ENCODE peak calls at places on chromosomes 16 and 17, in five cellular contexts. Y, I, G, K and A are unnamed samples.

GRCh38 chr17:48995871-48996695 is 1.1 kb upstream of the IGF2BP1 start:
- DNase-seq in Y (no peak), I (peak; percentile 98), G (no peak), K (peak; percentile 98), A (no peak)

GRCh38 chr17:80931421-80932265 is 60.0 kb upstream of the CHMP6 start:
- DNase-seq in Y (no peak), I (no peak), G (no peak), K (no peak), A (no peak)

GRCh38 chr16:81004646-81005353 is 1.9 kb downstream of the CMC2 start:
- DNase-seq in Y (no peak), I (no peak), G (no peak), K (peak; percentile 50), A (peak; percentile 24)

GRCh38 chr16:77784441-77785356 is 3.7 kb upstream of the VAT1L start:
- DNase-seq in Y (no peak), I (no peak), G (no peak), K (no peak), A (no peak)

GRCh38 chr16:1344499-1344898 is 7.2 kb downstream of the TSR3 start:
- DNase-seq in Y (no peak), I (no peak), G (no peak), K (no peak), A (no peak)

GRCh38 chr16:18983565-18984424 is at the start of gene TMC7:
- DNase-seq in Y (peak; percentile 91), I (peak; percentile 96), G (peak; percentile 88), K (peak; percentile 92), A (peak; percentile 53)

GRCh38 chr17:58741121-58741625 is 14.5 kb upstream of the PPM1E start:
- DNase-seq in Y (no peak), I (no peak), G (no peak), K (peak; percentile 14), A (no peak)

GRCh38 chr16:50878966-50879615 is 137.2 kb downstream of the CYLD start:
- DNase-seq in Y (no peak), I (peak; percentile 68), G (no peak), K (no peak), A (no peak)

GRCh38 chr17:39194089-39194984 is 3.1 kb downstream of the CACNB1 start:
- DNase-seq in Y (peak; percentile 85), I (peak; percentile 92), G (peak; percentile 44), K (peak; percentile 73), A (peak; percentile 57)

GRCh38 chr17:82091264-82092066 is 6.6 kb downstream of the FASN start:
- DNase-seq in Y (no peak), I (no peak), G (no peak), K (no peak), A (no peak)

GRCh38 chr16:49596119-49596518 is 222.5 kb downstream of the C16orf78 start:
- DNase-seq in Y (no peak), I (no peak), G (no peak), K (no peak), A (peak; percentile 50)

GRCh38 chr17:45334701-45335677 is 18.2 kb upstream of the MAP3K14 start:
- DNase-seq in Y (no peak), I (no peak), G (no peak), K (no peak), A (no peak)

GRCh38 chr17:1222321-1222720 is 42.5 kb upstream of the ABR start:
- DNase-seq in Y (no peak), I (no peak), G (no peak), K (no peak), A (no peak)

GRCh38 chr17:34242976-34243731 is 11.9 kb upstream of the CCL2 start:
- DNase-seq in Y (no peak), I (no peak), G (no peak), K (no peak), A (no peak)

GRCh38 chr17:62911106-62911505 is 54.9 kb upstream of the TANC2 start:
- DNase-seq in Y (no peak), I (no peak), G (peak; percentile 11), K (no peak), A (no peak)

GRCh38 chr17:54992797-54993639 is 24.5 kb downstream of the STXBP4 start:
- DNase-seq in Y (no peak), I (no peak), G (no peak), K (peak; percentile 71), A (no peak)

GRCh38 chr17:66462010-66462409 is 159.6 kb downstream of the PRKCA start:
- DNase-seq in Y (no peak), I (no peak), G (no peak), K (no peak), A (no peak)

DNA sequence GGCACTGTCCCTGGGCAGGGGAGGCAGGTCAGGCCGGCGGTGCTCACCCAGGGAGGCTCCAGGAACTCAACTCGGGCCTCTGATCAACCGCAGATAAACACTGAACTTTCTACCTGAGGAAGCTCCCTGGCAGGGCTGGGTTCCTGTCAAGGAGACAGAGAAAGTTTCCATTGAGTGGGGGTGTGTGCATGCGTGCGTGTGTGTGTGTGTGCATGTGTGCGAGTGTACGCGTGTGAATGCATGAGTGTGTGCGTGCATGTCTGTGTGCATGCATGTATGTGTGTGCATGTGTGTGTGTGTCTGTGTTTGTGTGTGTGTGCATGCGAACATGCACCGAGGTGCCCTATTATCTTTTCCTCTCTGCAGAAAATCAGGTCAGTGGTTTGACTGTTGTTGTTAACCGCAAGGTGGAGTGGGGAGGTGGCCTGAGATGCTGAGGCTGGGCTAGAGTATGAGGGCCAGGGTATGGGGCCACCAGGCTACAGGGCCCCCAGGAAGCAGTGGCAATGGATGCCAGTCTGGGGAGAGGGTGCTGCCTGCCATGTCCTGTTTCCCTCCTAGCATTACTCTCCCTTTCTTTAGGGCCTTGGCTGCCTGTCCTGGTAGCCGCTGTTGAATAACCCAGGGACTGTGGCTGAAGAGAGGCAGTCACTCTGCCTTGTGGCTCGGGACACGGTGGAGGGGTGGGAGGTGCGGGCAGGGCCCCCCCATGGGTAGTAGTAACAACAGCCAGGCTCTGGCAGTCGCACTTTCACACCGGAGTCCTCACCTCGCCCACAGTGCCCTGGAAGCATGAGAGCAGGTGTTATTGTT is 24.0 kb downstream of the CCR7 start:
- DNase-seq in Y (no peak), I (no peak), G (no peak), K (no peak), A (peak; percentile 20)
- H3K4me3 ChIP-seq in Y (no peak overlapping the region), I (no peak overlapping the region), G (no peak overlapping the region), K (no peak overlapping the region), A (no peak overlapping the region)

DNA sequence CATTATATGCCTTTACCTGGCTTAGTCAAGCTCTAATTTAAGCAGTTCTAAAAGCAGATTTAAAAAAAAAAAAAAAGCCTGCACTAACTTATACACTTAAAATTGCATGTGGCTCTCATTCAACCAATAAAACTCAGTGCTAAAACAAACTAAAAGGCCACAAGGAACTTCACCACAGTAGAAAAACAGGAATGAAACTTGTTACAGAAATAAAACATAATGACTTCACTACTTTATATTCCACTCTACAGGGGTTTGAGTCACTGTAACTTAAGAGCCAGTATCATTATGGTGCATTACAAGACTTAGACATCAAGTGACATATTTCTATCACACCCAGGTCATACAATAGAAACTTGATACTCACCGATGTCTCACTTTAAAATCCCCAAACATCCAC is 11.1 kb downstream of the CA10 start:
- DNase-seq in Y (no peak), I (no peak), G (no peak), K (no peak), A (no peak)
- H3K27ac ChIP-seq in Y (peak overlapping the region; percentile 76), I (peak overlapping the region; percentile 29), G (no peak overlapping the region), K (no peak overlapping the region), A (no peak overlapping the region)

GRCh38 chr16:11329080-11329491 is 16.2 kb upstream of the RMI2 start:
- DNase-seq in Y (no peak), I (no peak), G (no peak), K (no peak), A (no peak)
- H3K4me3 ChIP-seq in Y (no peak overlapping the region), I (no peak overlapping the region), G (no peak overlapping the region), K (peak overlapping the region; percentile 33), A (no peak overlapping the region)

DNA sequence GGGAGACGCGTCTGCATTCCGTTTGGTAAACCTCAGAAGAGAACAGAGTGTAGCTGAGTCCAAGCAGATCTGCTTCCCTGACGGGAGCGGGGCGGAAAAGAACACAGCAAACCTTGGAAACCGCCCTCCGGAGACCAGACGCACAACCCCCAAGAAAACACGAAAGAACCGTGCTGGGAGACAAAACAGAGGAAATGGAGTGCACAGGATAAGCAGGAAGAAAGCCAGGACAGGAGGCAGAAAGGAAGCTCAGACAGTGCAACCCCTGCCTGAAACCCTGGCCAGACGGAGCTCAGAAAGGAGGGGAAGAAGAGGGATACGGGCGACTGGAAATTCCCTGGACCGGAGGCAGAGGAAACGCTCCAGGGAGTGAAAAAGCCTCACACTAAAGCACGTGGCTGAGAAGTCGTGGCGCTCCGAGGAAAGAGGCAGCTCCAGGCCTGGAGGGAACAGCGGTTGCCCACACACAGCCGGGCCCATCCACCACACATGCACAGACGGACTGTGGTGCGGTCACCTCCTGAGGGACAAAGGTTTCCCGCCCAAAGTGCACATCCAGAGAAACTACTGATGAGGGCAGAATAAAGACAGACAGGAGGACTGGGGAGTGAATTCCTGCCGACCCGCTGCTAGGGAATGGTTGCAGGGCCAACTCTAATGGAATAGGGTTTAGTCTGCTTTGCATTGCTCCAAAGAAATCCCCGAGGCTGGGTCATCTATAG is 10.2 kb downstream of the DPEP1 start:
- DNase-seq in Y (no peak), I (no peak), G (no peak), K (no peak), A (peak; percentile 29)
- H3K27ac ChIP-seq in Y (no peak overlapping the region), I (no peak overlapping the region), G (no peak overlapping the region), K (no peak overlapping the region), A (no peak overlapping the region)